ENCODE peak calls at places on chromosomes 2 and 18, in nine cellular contexts. One of them, this sample, is unnamed.

GRCh38 chr18:41170346-41170745 is 784.7 kb upstream of the PIK3C3 start:
- DNase-seq in astrocyte of the spinal cord: peak
- DNase-seq in tibial artery: no peak
- DNase-seq in heart left ventricle: no peak
- DNase-seq in esophagus muscularis mucosa: no peak
- DNase-seq in HCT116: no peak
- DNase-seq in BE2C: no peak
- DNase-seq in effector memory CD4-positive, alpha-beta T cell: no peak
- DNase-seq in mesendoderm: no peak
- DNase-seq in this sample: no peak

GRCh38 chr2:191869178-191869577 is 22.3 kb upstream of the CAVIN2 start:
- DNase-seq in astrocyte of the spinal cord: no peak
- DNase-seq in tibial artery: no peak
- DNase-seq in heart left ventricle: no peak
- DNase-seq in esophagus muscularis mucosa: no peak
- DNase-seq in HCT116: peak
- DNase-seq in BE2C: peak
- DNase-seq in effector memory CD4-positive, alpha-beta T cell: no peak
- DNase-seq in mesendoderm: peak
- DNase-seq in this sample: no peak

GRCh38 chr2:230956827-230957755 is 32.0 kb upstream of the GPR55 start:
- DNase-seq in astrocyte of the spinal cord: peak
- DNase-seq in tibial artery: no peak
- DNase-seq in heart left ventricle: no peak
- DNase-seq in esophagus muscularis mucosa: no peak
- DNase-seq in HCT116: peak
- DNase-seq in BE2C: peak
- DNase-seq in effector memory CD4-positive, alpha-beta T cell: no peak
- DNase-seq in mesendoderm: peak
- DNase-seq in this sample: no peak

GRCh38 chr18:48543228-48543627 is 4.4 kb downstream of the CTIF start:
- DNase-seq in astrocyte of the spinal cord: no peak
- DNase-seq in tibial artery: no peak
- DNase-seq in heart left ventricle: no peak
- DNase-seq in esophagus muscularis mucosa: no peak
- DNase-seq in HCT116: no peak
- DNase-seq in BE2C: no peak
- DNase-seq in effector memory CD4-positive, alpha-beta T cell: no peak
- DNase-seq in mesendoderm: peak
- DNase-seq in this sample: no peak

GRCh38 chr2:232255033-232255432 is 123.5 kb upstream of the ALPP start:
- DNase-seq in astrocyte of the spinal cord: no peak
- DNase-seq in tibial artery: no peak
- DNase-seq in heart left ventricle: no peak
- DNase-seq in esophagus muscularis mucosa: no peak
- DNase-seq in HCT116: no peak
- DNase-seq in BE2C: no peak
- DNase-seq in effector memory CD4-positive, alpha-beta T cell: no peak
- DNase-seq in mesendoderm: no peak
- DNase-seq in this sample: no peak

GRCh38 chr2:164458801-164459200 is 162.5 kb downstream of the GRB14 start:
- DNase-seq in astrocyte of the spinal cord: no peak
- DNase-seq in tibial artery: no peak
- DNase-seq in heart left ventricle: no peak
- DNase-seq in esophagus muscularis mucosa: no peak
- DNase-seq in HCT116: no peak
- DNase-seq in BE2C: no peak
- DNase-seq in effector memory CD4-positive, alpha-beta T cell: no peak
- DNase-seq in mesendoderm: peak
- DNase-seq in this sample: no peak

GRCh38 chr2:210553371-210553770 is 3.0 kb upstream of the CPS1 start:
- DNase-seq in astrocyte of the spinal cord: peak
- DNase-seq in tibial artery: no peak
- DNase-seq in heart left ventricle: no peak
- DNase-seq in esophagus muscularis mucosa: no peak
- DNase-seq in HCT116: no peak
- DNase-seq in BE2C: no peak
- DNase-seq in effector memory CD4-positive, alpha-beta T cell: no peak
- DNase-seq in mesendoderm: peak
- DNase-seq in this sample: no peak

GRCh38 chr18:32714571-32715148 is 58.2 kb downstream of the KLHL14 start:
- DNase-seq in astrocyte of the spinal cord: peak
- DNase-seq in tibial artery: no peak
- DNase-seq in heart left ventricle: no peak
- DNase-seq in esophagus muscularis mucosa: no peak
- DNase-seq in HCT116: peak
- DNase-seq in BE2C: peak
- DNase-seq in effector memory CD4-positive, alpha-beta T cell: no peak
- DNase-seq in mesendoderm: peak
- DNase-seq in this sample: no peak

GRCh38 chr2:34910018-34910417 is 1310.9 kb upstream of the FAM98A start:
- DNase-seq in astrocyte of the spinal cord: no peak
- DNase-seq in tibial artery: no peak
- DNase-seq in heart left ventricle: no peak
- DNase-seq in esophagus muscularis mucosa: no peak
- DNase-seq in HCT116: no peak
- DNase-seq in BE2C: no peak
- DNase-seq in effector memory CD4-positive, alpha-beta T cell: no peak
- DNase-seq in mesendoderm: no peak
- DNase-seq in this sample: no peak

GRCh38 chr2:174343638-174344455 is 9.1 kb downstream of the SP9 start:
- DNase-seq in astrocyte of the spinal cord: no peak
- DNase-seq in tibial artery: no peak
- DNase-seq in heart left ventricle: no peak
- DNase-seq in esophagus muscularis mucosa: no peak
- DNase-seq in HCT116: no peak
- DNase-seq in BE2C: no peak
- DNase-seq in effector memory CD4-positive, alpha-beta T cell: no peak
- DNase-seq in mesendoderm: peak
- DNase-seq in this sample: no peak

GRCh38 chr2:98908909-98909308 is 27.1 kb downstream of the CRACDL start:
- DNase-seq in astrocyte of the spinal cord: peak
- DNase-seq in tibial artery: peak
- DNase-seq in heart left ventricle: no peak
- DNase-seq in esophagus muscularis mucosa: peak
- DNase-seq in HCT116: no peak
- DNase-seq in BE2C: no peak
- DNase-seq in effector memory CD4-positive, alpha-beta T cell: no peak
- DNase-seq in mesendoderm: no peak
- DNase-seq in this sample: peak

GRCh38 chr2:38685116-38685735 is 19.3 kb downstream of the GALM start:
- DNase-seq in astrocyte of the spinal cord: peak
- DNase-seq in tibial artery: peak
- DNase-seq in heart left ventricle: no peak
- DNase-seq in esophagus muscularis mucosa: no peak
- DNase-seq in HCT116: no peak
- DNase-seq in BE2C: peak
- DNase-seq in effector memory CD4-positive, alpha-beta T cell: no peak
- DNase-seq in mesendoderm: no peak
- DNase-seq in this sample: no peak

GRCh38 chr2:181461056-181461630 is 4.0 kb downstream of the ITGA4 start:
- DNase-seq in astrocyte of the spinal cord: no peak
- DNase-seq in tibial artery: no peak
- DNase-seq in heart left ventricle: no peak
- DNase-seq in esophagus muscularis mucosa: no peak
- DNase-seq in HCT116: no peak
- DNase-seq in BE2C: no peak
- DNase-seq in effector memory CD4-positive, alpha-beta T cell: no peak
- DNase-seq in mesendoderm: no peak
- DNase-seq in this sample: peak

DNA sequence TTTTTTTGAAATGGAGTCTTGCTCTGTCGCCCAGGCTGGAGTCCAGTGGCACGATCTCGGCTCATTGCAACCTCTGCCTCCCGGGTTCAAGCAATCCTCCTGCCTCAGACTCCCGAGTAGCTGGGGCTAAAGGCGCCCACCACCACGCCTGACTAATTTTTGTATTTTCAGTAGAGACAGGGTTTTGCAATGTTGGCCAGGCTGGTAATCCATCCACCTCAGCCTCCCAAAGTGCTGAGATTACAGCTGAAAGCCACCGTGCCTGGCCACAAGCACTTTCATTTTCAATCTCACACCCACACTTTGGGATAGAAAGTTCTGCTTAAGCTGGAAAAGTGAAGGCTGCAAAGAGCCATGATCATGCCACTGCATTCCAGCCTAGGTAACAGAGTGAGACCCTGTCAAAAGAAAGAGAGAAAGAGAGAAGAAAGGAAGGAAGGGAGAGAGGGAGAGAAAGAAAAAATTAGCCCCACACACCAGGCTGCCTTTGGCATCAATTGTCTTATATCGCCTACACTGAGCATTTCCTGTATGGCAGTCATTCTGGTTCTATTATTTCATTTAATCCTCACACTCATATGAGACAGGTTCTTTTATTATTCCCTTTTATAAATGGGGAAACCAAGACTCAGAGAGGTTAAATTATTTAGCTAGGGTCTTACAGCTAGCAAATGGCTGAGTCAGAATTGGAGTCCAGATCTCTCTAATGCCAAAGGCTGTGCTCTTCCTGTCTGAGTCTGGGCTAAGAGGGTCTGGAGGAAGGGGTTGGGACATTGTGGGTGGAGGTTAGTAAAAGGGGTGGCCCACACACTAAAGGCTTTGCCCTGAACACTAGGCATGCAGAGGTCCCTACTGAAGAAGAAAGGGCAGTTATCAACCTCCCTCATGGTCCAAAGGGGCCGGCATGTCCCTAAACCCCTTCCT is 37.9 kb upstream of the PKDCC start:
- DNase-seq in astrocyte of the spinal cord: peak
- DNase-seq in tibial artery: no peak
- DNase-seq in heart left ventricle: no peak
- DNase-seq in esophagus muscularis mucosa: no peak
- DNase-seq in HCT116: no peak
- DNase-seq in BE2C: no peak
- DNase-seq in effector memory CD4-positive, alpha-beta T cell: no peak
- DNase-seq in mesendoderm: no peak
- DNase-seq in this sample: no peak
- H3K4me3 ChIP-seq in astrocyte of the spinal cord: no peak
- H3K4me3 ChIP-seq in tibial artery: no peak
- H3K4me3 ChIP-seq in heart left ventricle: peak
- H3K4me3 ChIP-seq in esophagus muscularis mucosa: no peak
- H3K4me3 ChIP-seq in HCT116: no peak
- H3K4me3 ChIP-seq in BE2C: no peak
- H3K4me3 ChIP-seq in effector memory CD4-positive, alpha-beta T cell: peak
- H3K4me3 ChIP-seq in mesendoderm: no peak
- H3K4me3 ChIP-seq in this sample: no peak

DNA sequence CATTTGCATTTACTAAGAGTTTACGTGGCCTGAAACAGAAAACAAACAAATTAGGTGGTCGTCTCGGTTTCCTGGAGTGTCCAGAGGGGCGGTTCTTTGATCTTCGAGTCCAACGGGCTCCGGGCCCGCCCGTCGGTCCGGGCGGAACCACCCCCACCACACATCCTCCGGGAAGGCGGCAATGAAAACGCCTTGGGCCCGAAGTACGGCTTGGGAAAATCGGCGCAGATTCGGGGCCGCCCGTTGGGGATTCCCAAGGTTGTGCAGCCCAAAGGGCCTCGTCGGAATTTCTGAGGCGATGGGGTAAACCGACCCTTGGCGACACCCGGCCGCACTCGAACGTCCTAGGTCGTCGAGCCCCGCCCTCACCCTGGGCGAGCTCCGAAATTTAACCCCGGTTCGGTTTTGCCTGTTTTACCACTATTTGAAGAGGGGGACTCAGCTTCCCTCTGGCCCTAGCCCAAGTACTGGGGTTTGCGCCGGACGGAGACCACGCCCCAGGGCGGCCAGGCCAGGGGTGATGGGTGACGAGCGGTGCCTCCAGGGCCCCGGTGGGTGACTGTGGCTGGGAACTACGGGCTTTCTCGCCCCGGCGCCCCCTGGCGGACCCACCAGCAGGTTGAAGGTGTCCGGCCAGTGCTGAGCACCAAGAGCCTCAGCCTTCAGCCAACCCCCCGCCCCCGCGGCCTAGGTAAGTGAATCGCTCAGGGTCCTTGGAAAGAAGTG is 1.9 kb upstream of the CFAP53 start:
- DNase-seq in astrocyte of the spinal cord: peak
- DNase-seq in tibial artery: peak
- DNase-seq in heart left ventricle: peak
- DNase-seq in esophagus muscularis mucosa: no peak
- DNase-seq in HCT116: no peak
- DNase-seq in BE2C: peak
- DNase-seq in effector memory CD4-positive, alpha-beta T cell: peak
- DNase-seq in mesendoderm: peak
- DNase-seq in this sample: no peak
- H3K4me3 ChIP-seq in astrocyte of the spinal cord: peak
- H3K4me3 ChIP-seq in tibial artery: peak
- H3K4me3 ChIP-seq in heart left ventricle: peak
- H3K4me3 ChIP-seq in esophagus muscularis mucosa: peak
- H3K4me3 ChIP-seq in HCT116: no peak
- H3K4me3 ChIP-seq in BE2C: no peak
- H3K4me3 ChIP-seq in effector memory CD4-positive, alpha-beta T cell: peak
- H3K4me3 ChIP-seq in mesendoderm: peak
- H3K4me3 ChIP-seq in this sample: no peak

GRCh38 chr2:113233593-113234550 is 44.8 kb downstream of the PAX8 start:
- DNase-seq in astrocyte of the spinal cord: no peak
- DNase-seq in tibial artery: no peak
- DNase-seq in heart left ventricle: no peak
- DNase-seq in esophagus muscularis mucosa: no peak
- DNase-seq in HCT116: no peak
- DNase-seq in BE2C: no peak
- DNase-seq in effector memory CD4-positive, alpha-beta T cell: no peak
- DNase-seq in mesendoderm: no peak
- DNase-seq in this sample: no peak

GRCh38 chr2:113236367-113237159 is 42.2 kb downstream of the PAX8 start:
- DNase-seq in astrocyte of the spinal cord: no peak
- DNase-seq in tibial artery: no peak
- DNase-seq in heart left ventricle: no peak
- DNase-seq in esophagus muscularis mucosa: no peak
- DNase-seq in HCT116: no peak
- DNase-seq in BE2C: no peak
- DNase-seq in effector memory CD4-positive, alpha-beta T cell: no peak
- DNase-seq in mesendoderm: no peak
- DNase-seq in this sample: no peak

GRCh38 chr2:113232730-113233129 is 46.0 kb downstream of the PAX8 start:
- DNase-seq in astrocyte of the spinal cord: no peak
- DNase-seq in tibial artery: no peak
- DNase-seq in heart left ventricle: no peak
- DNase-seq in esophagus muscularis mucosa: no peak
- DNase-seq in HCT116: no peak
- DNase-seq in BE2C: no peak
- DNase-seq in effector memory CD4-positive, alpha-beta T cell: no peak
- DNase-seq in mesendoderm: no peak
- DNase-seq in this sample: no peak

GRCh38 chr2:113232123-113232522 is 46.6 kb downstream of the PAX8 start:
- DNase-seq in astrocyte of the spinal cord: no peak
- DNase-seq in tibial artery: no peak
- DNase-seq in heart left ventricle: no peak
- DNase-seq in esophagus muscularis mucosa: no peak
- DNase-seq in HCT116: no peak
- DNase-seq in BE2C: no peak
- DNase-seq in effector memory CD4-positive, alpha-beta T cell: no peak
- DNase-seq in mesendoderm: no peak
- DNase-seq in this sample: no peak

GRCh38 chr2:113234721-113235346 is 43.9 kb downstream of the PAX8 start:
- DNase-seq in astrocyte of the spinal cord: no peak
- DNase-seq in tibial artery: no peak
- DNase-seq in heart left ventricle: no peak
- DNase-seq in esophagus muscularis mucosa: no peak
- DNase-seq in HCT116: no peak
- DNase-seq in BE2C: no peak
- DNase-seq in effector memory CD4-positive, alpha-beta T cell: no peak
- DNase-seq in mesendoderm: no peak
- DNase-seq in this sample: no peak
- H3K4me3 ChIP-seq in astrocyte of the spinal cord: peak
- H3K4me3 ChIP-seq in tibial artery: peak
- H3K4me3 ChIP-seq in heart left ventricle: peak
- H3K4me3 ChIP-seq in esophagus muscularis mucosa: peak
- H3K4me3 ChIP-seq in HCT116: peak
- H3K4me3 ChIP-seq in BE2C: no peak
- H3K4me3 ChIP-seq in effector memory CD4-positive, alpha-beta T cell: peak
- H3K4me3 ChIP-seq in mesendoderm: no peak
- H3K4me3 ChIP-seq in this sample: no peak

GRCh38 chr2:28395334-28396061 is 2.8 kb downstream of the FOSL2 start:
- DNase-seq in astrocyte of the spinal cord: peak
- DNase-seq in tibial artery: peak
- DNase-seq in heart left ventricle: peak
- DNase-seq in esophagus muscularis mucosa: no peak
- DNase-seq in HCT116: no peak
- DNase-seq in BE2C: no peak
- DNase-seq in effector memory CD4-positive, alpha-beta T cell: no peak
- DNase-seq in mesendoderm: no peak
- DNase-seq in this sample: peak
- H3K4me3 ChIP-seq in astrocyte of the spinal cord: peak
- H3K4me3 ChIP-seq in tibial artery: peak
- H3K4me3 ChIP-seq in heart left ventricle: peak
- H3K4me3 ChIP-seq in esophagus muscularis mucosa: peak
- H3K4me3 ChIP-seq in HCT116: peak
- H3K4me3 ChIP-seq in BE2C: peak
- H3K4me3 ChIP-seq in effector memory CD4-positive, alpha-beta T cell: peak
- H3K4me3 ChIP-seq in mesendoderm: no peak
- H3K4me3 ChIP-seq in this sample: peak